ENCODE peak calls at places on chromosome 3, in seven cellular contexts. One of them, this sample, is unnamed.
A peak's percentile ranks its signal among the peaks of the same experiment; 100 is the strongest.

GRCh38 chr3:152471814-152472605 is 203.3 kb downstream of the MBNL1 start:
- DNase-seq in 8988T: no peak
- DNase-seq in EL: peak; percentile 66
- DNase-seq in Right ventricle myocardium inferior: peak; percentile 52
- DNase-seq in testis: peak; percentile 78
- DNase-seq in RKO: peak; percentile 80
- DNase-seq in Ammon's horn: peak; percentile 82
- DNase-seq in this sample: peak; percentile 32

GRCh38 chr3:148880681-148881080 is 15.6 kb downstream of the CPA3 start:
- DNase-seq in testis: no peak
- DNase-seq in EL: peak; percentile 58
- DNase-seq in Right ventricle myocardium inferior: no peak
- DNase-seq in RKO: peak; percentile 44
- DNase-seq in Ammon's horn: no peak
- DNase-seq in 8988T: no peak
- DNase-seq in this sample: no peak

GRCh38 chr3:46903341-46904302 is 26.1 kb downstream of the PTH1R start:
- DNase-seq in EL: peak; percentile 84
- DNase-seq in RKO: peak; percentile 27
- DNase-seq in testis: no peak
- DNase-seq in Ammon's horn: no peak
- DNase-seq in 8988T: peak; percentile 81
- DNase-seq in Right ventricle myocardium inferior: no peak
- DNase-seq in this sample: peak; percentile 28

GRCh38 chr3:46289961-46290360 is 47.7 kb downstream of the CCR3 start:
- DNase-seq in testis: no peak
- DNase-seq in Right ventricle myocardium inferior: no peak
- DNase-seq in EL: no peak
- DNase-seq in Ammon's horn: no peak
- DNase-seq in RKO: no peak
- DNase-seq in 8988T: no peak
- DNase-seq in this sample: no peak

GRCh38 chr3:196202516-196202970 is 8.7 kb downstream of the ZDHHC19 start:
- DNase-seq in Right ventricle myocardium inferior: peak; percentile 82
- DNase-seq in RKO: no peak
- DNase-seq in testis: peak; percentile 73
- DNase-seq in Ammon's horn: peak; percentile 65
- DNase-seq in EL: no peak
- DNase-seq in 8988T: no peak
- DNase-seq in this sample: peak; percentile 66

GRCh38 chr3:141680620-141681389 is 57.3 kb upstream of the RNF7 start:
- DNase-seq in RKO: peak; percentile 62
- DNase-seq in EL: peak; percentile 78
- DNase-seq in 8988T: no peak
- DNase-seq in testis: no peak
- DNase-seq in Right ventricle myocardium inferior: no peak
- DNase-seq in Ammon's horn: no peak
- DNase-seq in this sample: peak; percentile 47

GRCh38 chr3:140180603-140181002 is 245.6 kb downstream of the CLSTN2 start:
- DNase-seq in 8988T: no peak
- DNase-seq in testis: no peak
- DNase-seq in Ammon's horn: no peak
- DNase-seq in RKO: no peak
- DNase-seq in EL: no peak
- DNase-seq in Right ventricle myocardium inferior: no peak
- DNase-seq in this sample: no peak

GRCh38 chr3:52299815-52300611 is 12.4 kb downstream of the GLYCTK start:
- DNase-seq in Ammon's horn: peak; percentile 37
- DNase-seq in 8988T: peak; percentile 79
- DNase-seq in Right ventricle myocardium inferior: no peak
- DNase-seq in EL: peak; percentile 25
- DNase-seq in testis: peak; percentile 96
- DNase-seq in RKO: peak; percentile 39
- DNase-seq in this sample: peak; percentile 76

GRCh38 chr3:139119331-139120025 is 74.8 kb upstream of the PRR23C start:
- DNase-seq in Right ventricle myocardium inferior: no peak
- DNase-seq in Ammon's horn: no peak
- DNase-seq in EL: no peak
- DNase-seq in testis: no peak
- DNase-seq in 8988T: no peak
- DNase-seq in RKO: no peak
- DNase-seq in this sample: no peak

GRCh38 chr3:124351430-124352142 is 359.7 kb upstream of the ROPN1 start:
- DNase-seq in RKO: peak; percentile 53
- DNase-seq in Right ventricle myocardium inferior: no peak
- DNase-seq in 8988T: peak; percentile 40
- DNase-seq in Ammon's horn: peak; percentile 84
- DNase-seq in testis: peak; percentile 63
- DNase-seq in EL: peak; percentile 70
- DNase-seq in this sample: no peak

GRCh38 chr3:51384145-51384729 is 854 bp upstream of the MANF start:
- DNase-seq in testis: peak; percentile 28
- DNase-seq in 8988T: peak; percentile 65
- DNase-seq in Right ventricle myocardium inferior: no peak
- DNase-seq in Ammon's horn: no peak
- DNase-seq in RKO: peak; percentile 35
- DNase-seq in EL: peak; percentile 23
- DNase-seq in this sample: peak; percentile 63

GRCh38 chr3:41173926-41174702 is 25.2 kb upstream of the CTNNB1 start:
- DNase-seq in testis: no peak
- DNase-seq in RKO: no peak
- DNase-seq in Ammon's horn: no peak
- DNase-seq in EL: no peak
- DNase-seq in Right ventricle myocardium inferior: no peak
- DNase-seq in 8988T: no peak
- DNase-seq in this sample: no peak

GRCh38 chr3:73547427-73548036 is 77.2 kb downstream of the PDZRN3 start:
- DNase-seq in Right ventricle myocardium inferior: no peak
- DNase-seq in 8988T: no peak
- DNase-seq in RKO: no peak
- DNase-seq in Ammon's horn: no peak
- DNase-seq in testis: peak; percentile 21
- DNase-seq in EL: peak; percentile 86
- DNase-seq in this sample: no peak

GRCh38 chr3:32577621-32578556 is 7.2 kb upstream of the DYNC1LI1 start:
- DNase-seq in 8988T: no peak
- DNase-seq in EL: peak; percentile 55
- DNase-seq in RKO: no peak
- DNase-seq in testis: peak; percentile 25
- DNase-seq in Right ventricle myocardium inferior: no peak
- DNase-seq in Ammon's horn: peak; percentile 70
- DNase-seq in this sample: no peak

GRCh38 chr3:86801921-86802320 is 189.0 kb downstream of the VGLL3 start:
- DNase-seq in EL: peak; percentile 43
- DNase-seq in testis: no peak
- DNase-seq in 8988T: no peak
- DNase-seq in RKO: no peak
- DNase-seq in Right ventricle myocardium inferior: no peak
- DNase-seq in Ammon's horn: no peak
- DNase-seq in this sample: no peak

GRCh38 chr3:128385080-128385832 is 81.4 kb downstream of the DNAJB8 start:
- DNase-seq in testis: peak; percentile 68
- DNase-seq in Ammon's horn: no peak
- DNase-seq in Right ventricle myocardium inferior: peak; percentile 88
- DNase-seq in RKO: no peak
- DNase-seq in EL: peak; percentile 51
- DNase-seq in 8988T: no peak
- DNase-seq in this sample: peak; percentile 91

GRCh38 chr3:105466495-105467080 is 99.9 kb downstream of the ALCAM start:
- DNase-seq in EL: no peak
- DNase-seq in 8988T: no peak
- DNase-seq in Ammon's horn: no peak
- DNase-seq in RKO: no peak
- DNase-seq in Right ventricle myocardium inferior: no peak
- DNase-seq in testis: no peak
- DNase-seq in this sample: no peak

GRCh38 chr3:26989042-26989441 is 366.5 kb downstream of the LRRC3B start:
- DNase-seq in RKO: no peak
- DNase-seq in EL: no peak
- DNase-seq in Ammon's horn: no peak
- DNase-seq in 8988T: no peak
- DNase-seq in testis: no peak
- DNase-seq in Right ventricle myocardium inferior: no peak
- DNase-seq in this sample: no peak

This sample was measured in left ventricle myocardium superior.